ENCODE peak calls at places on chromosomes 13 and 19, in four cellular contexts. Q, U, N and S are unnamed samples.

GRCh38 chr19:40502647-40503046 is 35.8 kb downstream of the SPTBN4 start:
- DNase-seq in N (no peak), Q (no peak), U (no peak), S (no peak)

GRCh38 chr13:74771964-74772363 is 637.8 kb upstream of the KLF12 start:
- DNase-seq in N (no peak), U (no peak), Q (no peak), S (no peak)

GRCh38 chr13:89688908-89689307 is 1658.6 kb upstream of the MIR17HG start:
- DNase-seq in Q (peak), U (no peak), N (no peak), S (peak)

GRCh38 chr13:27174766-27175455 is 3.3 kb upstream of the USP12 start:
- DNase-seq in U (no peak), Q (no peak), N (no peak), S (no peak)

GRCh38 chr19:4597975-4598671 is 38.6 kb upstream of the SEMA6B start:
- DNase-seq in U (no peak), Q (no peak), N (peak), S (no peak)

GRCh38 chr13:29922281-29922821 is 71.9 kb upstream of the UBL3 start:
- DNase-seq in Q (no peak), U (no peak), N (no peak), S (no peak)

GRCh38 chr19:35090795-35091214 is 24.8 kb upstream of the FXYD3 start:
- DNase-seq in N (no peak), U (no peak), Q (no peak), S (no peak)

GRCh38 chr19:46704379-46705076 is 12.4 kb downstream of the PRKD2 start:
- DNase-seq in N (peak), U (peak), Q (no peak), S (peak)

GRCh38 chr19:13366529-13367143 is 139.6 kb downstream of the CACNA1A start:
- DNase-seq in U (no peak), Q (no peak), N (no peak), S (no peak)

GRCh38 chr13:50847501-50847900 is 4.0 kb upstream of the DLEU7 start:
- DNase-seq in N (no peak), Q (no peak), U (no peak), S (no peak)

GRCh38 chr13:40130871-40131636 is 475.6 kb downstream of the COG6 start:
- DNase-seq in U (no peak), Q (no peak), N (no peak), S (no peak)

GRCh38 chr19:18863843-18864362 is 32.1 kb downstream of the CERS1 start:
- DNase-seq in N (no peak), U (no peak), Q (no peak), S (no peak)

GRCh38 chr13:38417241-38417640 is 67.6 kb downstream of the UFM1 start:
- DNase-seq in N (no peak), Q (no peak), U (no peak), S (no peak)

GRCh38 chr13:35478384-35479222 is 2.1 kb upstream of the MAB21L1 start:
- DNase-seq in Q (no peak), N (no peak), U (no peak), S (no peak)

GRCh38 chr13:101757446-101758039 is 305.1 kb downstream of the ITGBL1 start:
- DNase-seq in N (no peak), U (no peak), Q (no peak), S (no peak)

GRCh38 chr13:111076156-111077013 is 38.7 kb upstream of the ARHGEF7 start:
- DNase-seq in U (no peak), N (no peak), Q (no peak), S (no peak)

GRCh38 chr19:6239401-6239844 is 40.4 kb downstream of the MLLT1 start:
- DNase-seq in U (no peak), Q (no peak), N (no peak), S (no peak)

GRCh38 chr13:34822681-34823080 is 119.4 kb upstream of the NBEA start:
- DNase-seq in N (no peak), U (no peak), Q (no peak), S (no peak)

GRCh38 chr19:39296055-39296645 is at the start of gene IFNL1:
- DNase-seq in U (no peak), Q (no peak), N (no peak), S (no peak)

GRCh38 chr13:61706899-61707298 is 291.2 kb upstream of the PCDH20 start:
- DNase-seq in Q (no peak), U (no peak), N (no peak), S (no peak)

GRCh38 chr19:28472111-28472510 is 740.8 kb downstream of the UQCRFS1 start:
- DNase-seq in U (no peak), Q (no peak), N (no peak), S (no peak)

GRCh38 chr19:38370299-38370698 is 4.1 kb upstream of the PSMD8 start:
- DNase-seq in Q (no peak), U (no peak), N (no peak), S (no peak)

GRCh38 chr13:114196629-114197028 is 17.6 kb downstream of the CFAP97D2 start:
- DNase-seq in N (no peak), Q (no peak), U (no peak), S (no peak)

GRCh38 chr13:36910545-36910944 is 9.5 kb downstream of the SMAD9 start:
- DNase-seq in N (no peak), Q (no peak), U (no peak), S (no peak)

GRCh38 chr13:43579321-43579720 is 207.5 kb downstream of the ENOX1 start:
- DNase-seq in N (no peak), Q (no peak), U (no peak), S (no peak)

GRCh38 chr19:19335408-19336158 is 15.0 kb downstream of the MAU2 start:
- DNase-seq in U (no peak), N (no peak), Q (no peak), S (no peak)

GRCh38 chr13:37187110-37187509 is 81.6 kb upstream of the CSNK1A1L start:
- DNase-seq in N (no peak), U (no peak), Q (no peak), S (no peak)

GRCh38 chr19:38055040-38055439 is 148.0 kb downstream of the SIPA1L3 start:
- DNase-seq in N (no peak), U (no peak), Q (no peak), S (no peak)

GRCh38 chr13:113121928-113122420 is 625 bp upstream of the F10 start:
- DNase-seq in Q (no peak), U (no peak), N (no peak), S (no peak)

GRCh38 chr19:57282011-57282636 is 1.8 kb downstream of the ZNF460 start:
- DNase-seq in Q (no peak), U (no peak), N (no peak), S (no peak)

GRCh38 chr13:109647046-109647445 is 139.3 kb downstream of the IRS2 start:
- DNase-seq in U (no peak), N (no peak), Q (no peak), S (no peak)

GRCh38 chr19:50190439-50190891 is 13.0 kb upstream of the MYH14 start:
- DNase-seq in Q (no peak), U (no peak), N (no peak), S (no peak)

GRCh38 chr19:1175020-1175419 is 952 bp upstream of the SBNO2 start:
- DNase-seq in U (no peak), Q (no peak), N (no peak), S (no peak)

GRCh38 chr19:46818812-46819211 is 30.4 kb upstream of the SLC1A5 start:
- DNase-seq in Q (no peak), N (no peak), U (no peak), S (no peak)

GRCh38 chr13:111093634-111094033 is 21.5 kb upstream of the ARHGEF7 start:
- DNase-seq in U (no peak), Q (no peak), N (no peak), S (no peak)